ENCODE peak calls at places on chromosomes 3 and 15, in five cellular contexts. Y is SK-N-SH, R is IMR-90, N is K562, G is GM12878. M is an unnamed sample.

GRCh38 chr3:111963424-111963823 is 15.4 kb upstream of the ABHD10 start:
- DNase-seq in Y (no peak), R (peak; percentile 84), N (no peak), G (no peak), M (peak; percentile 18)

GRCh38 chr3:177724020-177724638 is 526.8 kb upstream of the TBL1XR1 start:
- DNase-seq in Y (no peak), R (no peak), N (no peak), G (no peak), M (no peak)

GRCh38 chr3:182370949-182371348 is 422.4 kb upstream of the ATP11B start:
- DNase-seq in Y (no peak), R (no peak), N (no peak), G (no peak), M (no peak)

GRCh38 chr3:103112273-103112672 is 677.5 kb downstream of the ZPLD1 start:
- DNase-seq in Y (no peak), R (no peak), N (no peak), G (no peak), M (no peak)

GRCh38 chr15:62119224-62119925 is 45.7 kb downstream of the C2CD4B start:
- DNase-seq in Y (no peak), R (peak; percentile 97), N (no peak), G (no peak), M (peak; percentile 53)

GRCh38 chr3:114022145-114022544 is 34.2 kb downstream of the CCDC191 start:
- DNase-seq in Y (no peak), R (no peak), N (no peak), G (no peak), M (no peak)

GRCh38 chr3:37973250-37974054 is 17.1 kb upstream of the VILL start:
- DNase-seq in Y (no peak), R (peak; percentile 13), N (no peak), G (no peak), M (peak; percentile 37)

GRCh38 chr3:54138937-54139547 is 16.7 kb downstream of the CACNA2D3 start:
- DNase-seq in Y (no peak), R (no peak), N (no peak), G (no peak), M (no peak)

GRCh38 chr3:105933871-105934270 is 65.1 kb upstream of the CBLB start:
- DNase-seq in Y (no peak), R (peak; percentile 67), N (no peak), G (no peak), M (no peak)

GRCh38 chr3:184750684-184751083 is 38.8 kb upstream of the MAGEF1 start:
- DNase-seq in Y (no peak), R (no peak), N (no peak), G (no peak), M (no peak)

GRCh38 chr3:112303811-112304325 is 9.9 kb upstream of the SLC9C1 start:
- DNase-seq in Y (no peak), R (peak; percentile 28), N (no peak), G (no peak), M (no peak)

GRCh38 chr3:188148318-188148717 is 5.6 kb upstream of the LPP start:
- DNase-seq in Y (no peak), R (no peak), N (no peak), G (no peak), M (no peak)

GRCh38 chr3:172607305-172608121 is 84.3 kb upstream of the TNFSF10 start:
- DNase-seq in Y (no peak), R (peak; percentile 92), N (no peak), G (no peak), M (no peak)

GRCh38 chr3:27085849-27086248 is 283.3 kb downstream of the NEK10 start:
- DNase-seq in Y (no peak), R (no peak), N (no peak), G (no peak), M (no peak)

GRCh38 chr15:79002631-79003030 is 57.8 kb upstream of the CTSH start:
- DNase-seq in Y (no peak), R (no peak), N (no peak), G (no peak), M (no peak)

GRCh38 chr15:62125763-62126162 is 39.3 kb downstream of the C2CD4B start:
- DNase-seq in Y (peak; percentile 36), R (peak; percentile 50), N (peak; percentile 19), G (no peak), M (peak; percentile 74)

GRCh38 chr3:109687626-109688025 is 350.3 kb upstream of the DPPA4 start:
- DNase-seq in Y (no peak), R (no peak), N (no peak), G (no peak), M (no peak)

GRCh38 chr3:38315488-38316230 is 30.9 kb upstream of the XYLB start:
- DNase-seq in Y (no peak), R (no peak), N (no peak), G (no peak), M (no peak)

GRCh38 chr15:101029971-101030661 is 111.0 kb downstream of the LRRK1 start:
- DNase-seq in Y (no peak), R (no peak), N (no peak), G (no peak), M (no peak)

GRCh38 chr15:86865920-86866319 is 786.2 kb downstream of the AGBL1 start:
- DNase-seq in Y (no peak), R (no peak), N (no peak), G (no peak), M (no peak)

GRCh38 chr15:85706779-85707518 is 87.8 kb downstream of the KLHL25 start:
- DNase-seq in Y (no peak), R (peak; percentile 36), N (no peak), G (peak; percentile 90), M (no peak)

GRCh38 chr3:195895900-195896360 is 12.4 kb downstream of the TNK2 start:
- DNase-seq in Y (peak; percentile 80), R (no peak), N (peak; percentile 84), G (no peak), M (peak; percentile 41)

GRCh38 chr3:195893916-195894315 is 14.4 kb downstream of the TNK2 start:
- DNase-seq in Y (no peak), R (no peak), N (no peak), G (no peak), M (no peak)

GRCh38 chr3:195893516-195893915 is 14.8 kb downstream of the TNK2 start:
- DNase-seq in Y (no peak), R (no peak), N (no peak), G (no peak), M (no peak)

GRCh38 chr3:195896361-195897080 is 11.8 kb downstream of the TNK2 start:
- DNase-seq in Y (peak; percentile 59), R (peak; percentile 83), N (peak; percentile 43), G (no peak), M (no peak)

DNA sequence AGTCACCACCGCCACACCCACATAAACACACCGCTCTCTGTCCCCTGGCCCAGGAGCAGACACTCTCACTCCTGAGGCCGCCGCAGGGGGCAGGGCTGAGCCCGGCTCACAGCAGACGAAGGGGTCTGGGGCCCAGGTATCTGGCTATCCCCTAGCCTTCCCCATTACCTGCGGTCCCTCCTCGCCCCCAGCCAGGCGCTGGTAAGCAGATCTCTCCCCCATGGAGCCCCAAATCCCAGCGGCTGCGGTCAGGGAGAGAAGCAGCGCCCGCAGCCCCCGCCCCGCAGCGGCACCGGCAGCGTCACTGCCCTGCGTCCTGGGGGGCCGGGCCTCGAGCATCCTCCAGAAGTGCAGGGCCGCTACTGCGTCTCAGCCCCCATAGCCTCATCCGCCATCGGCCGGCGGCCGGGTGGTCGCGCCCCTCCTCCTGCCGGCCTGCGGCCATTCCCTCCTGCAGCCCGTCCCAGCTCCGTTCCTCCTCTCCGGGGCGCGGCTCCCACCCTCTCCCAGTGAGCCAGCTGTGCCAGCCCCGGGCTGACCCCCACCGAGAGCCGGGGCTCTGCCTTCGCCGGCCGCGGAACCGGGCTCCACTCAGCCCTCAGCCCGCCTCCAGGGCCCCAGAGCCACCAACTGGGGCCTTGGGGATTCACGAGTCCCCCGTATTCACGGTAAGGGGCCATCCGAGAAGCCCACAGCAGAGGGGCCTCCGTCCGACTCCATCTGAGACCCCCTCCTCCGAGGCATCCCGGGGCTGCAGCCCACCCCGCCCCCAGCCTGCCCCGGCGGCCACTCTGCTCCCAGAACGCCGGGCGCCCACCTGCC is 13.1 kb downstream of the TNK2 start:
- DNase-seq in Y (peak; percentile 84), R (peak; percentile 11), N (peak; percentile 62), G (no peak), M (peak; percentile 75)
- TF ChIP-seq RCOR1 in Y (no peak), R (no peak), N (no peak), G (no peak), M (no peak)

GRCh38 chr3:14533457-14533958 is 6.6 kb downstream of the GRIP2 start:
- DNase-seq in Y (no peak), R (no peak), N (no peak), G (no peak), M (no peak)

GRCh38 chr3:14532691-14533456 is 7.3 kb downstream of the GRIP2 start:
- DNase-seq in Y (peak; percentile 50), R (no peak), N (peak; percentile 89), G (no peak), M (no peak)

GRCh38 chr3:14534379-14535191 is 5.6 kb downstream of the GRIP2 start:
- DNase-seq in Y (peak; percentile 68), R (no peak), N (no peak), G (no peak), M (no peak)

GRCh38 chr3:14535616-14536015 is 4.5 kb downstream of the GRIP2 start:
- DNase-seq in Y (no peak), R (no peak), N (no peak), G (no peak), M (no peak)

GRCh38 chr3:14531856-14532395 is 8.2 kb downstream of the GRIP2 start:
- DNase-seq in Y (no peak), R (no peak), N (no peak), G (no peak), M (no peak)
- TF ChIP-seq SMC3 in Y (no peak), R (no peak), N (no peak), G (no peak), M (no peak)

GRCh38 chr15:66765478-66766281 is 63.6 kb downstream of the SMAD6 start:
- DNase-seq in Y (peak; percentile 44), R (no peak), N (peak; percentile 41), G (peak; percentile 69), M (peak; percentile 95)

GRCh38 chr15:66761723-66762595 is 59.9 kb downstream of the SMAD6 start:
- DNase-seq in Y (no peak), R (no peak), N (no peak), G (no peak), M (peak; percentile 52)

GRCh38 chr15:66764067-66764428 is 62.0 kb downstream of the SMAD6 start:
- DNase-seq in Y (no peak), R (no peak), N (no peak), G (no peak), M (no peak)

GRCh38 chr15:66760968-66761722 is 59.1 kb downstream of the SMAD6 start:
- DNase-seq in Y (no peak), R (no peak), N (no peak), G (no peak), M (no peak)

GRCh38 chr15:66763186-66764066 is 61.4 kb downstream of the SMAD6 start:
- DNase-seq in Y (peak; percentile 55), R (no peak), N (no peak), G (no peak), M (peak; percentile 50)
- TF ChIP-seq RCOR1 in Y (no peak), R (no peak), N (no peak), G (no peak), M (no peak)

GRCh38 chr3:58585994-58586393 is 8.8 kb upstream of the FAM107A start:
- DNase-seq in Y (no peak), R (no peak), N (no peak), G (no peak), M (no peak)

GRCh38 chr3:58584690-58585004 is 7.5 kb upstream of the FAM107A start:
- DNase-seq in Y (no peak), R (no peak), N (no peak), G (no peak), M (no peak)

GRCh38 chr3:58585005-58585786 is 8.0 kb upstream of the FAM107A start:
- DNase-seq in Y (peak; percentile 94), R (peak; percentile 58), N (peak; percentile 68), G (no peak), M (peak; percentile 66)

GRCh38 chr3:58586776-58587192 is 9.6 kb upstream of the FAM107A start:
- DNase-seq in Y (no peak), R (no peak), N (no peak), G (no peak), M (no peak)

GRCh38 chr3:58588030-58588614 is 10.9 kb upstream of the FAM107A start:
- DNase-seq in Y (no peak), R (peak; percentile 46), N (peak; percentile 22), G (no peak), M (no peak)
- TF ChIP-seq SMC3 in Y (no peak), R (no peak), N (no peak), G (no peak), M (no peak)

M was measured in A549.